ENCODE peak calls at places on chromosomes 7 and 10, in seven cellular contexts. R is foreskin fibroblast, L is left lung, A is colonic mucosa, U is kidney epithelial cell, K is neuronal stem cell, I is retinal pigment epithelial cell. B is an unnamed sample.

GRCh38 chr7:70505468-70505867 is 626.5 kb upstream of the GALNT17 start:
- DNase-seq in R (no peak), L (no peak), A (no peak), U (no peak), K (no peak), I (no peak), B (no peak)

GRCh38 chr7:105352018-105352612 is 36.6 kb downstream of the SRPK2 start:
- DNase-seq in R (peak; percentile 86), L (no peak), A (peak; percentile 65), U (peak; percentile 43), K (no peak), I (no peak), B (peak; percentile 95)

GRCh38 chr10:99694171-99694570 is 34.9 kb downstream of the ENTPD7 start:
- DNase-seq in R (peak; percentile 76), L (no peak), A (no peak), U (no peak), K (no peak), I (no peak), B (peak; percentile 78)

GRCh38 chr10:99172130-99172738 is 63.4 kb downstream of the HPSE2 start:
- DNase-seq in R (peak; percentile 82), L (no peak), A (peak; percentile 22), U (peak; percentile 5), K (peak; percentile 43), I (no peak), B (peak; percentile 74)

GRCh38 chr7:121085922-121086321 is 97.4 kb downstream of the CPED1 start:
- DNase-seq in R (peak; percentile 51), L (no peak), A (no peak), U (no peak), K (no peak), I (no peak), B (peak; percentile 56)

GRCh38 chr7:19051767-19052375 is 65.6 kb downstream of the TWIST1 start:
- DNase-seq in R (peak; percentile 62), L (no peak), A (peak; percentile 36), U (no peak), K (no peak), I (no peak), B (peak; percentile 30)

GRCh38 chr10:104580321-104580720 is 60.8 kb upstream of the SORCS3 start:
- DNase-seq in R (peak; percentile 76), L (no peak), A (no peak), U (no peak), K (no peak), I (no peak), B (peak; percentile 2)

GRCh38 chr7:27189560-27190283 is 4.7 kb upstream of the HOXA11 start:
- DNase-seq in R (peak; percentile 60), L (no peak), A (no peak), U (no peak), K (no peak), I (no peak), B (peak; percentile 71)

GRCh38 chr10:99595770-99596465 is 24.3 kb downstream of the SLC25A28 start:
- DNase-seq in R (no peak), L (no peak), A (no peak), U (no peak), K (peak; percentile 12), I (peak; percentile 7), B (no peak)

GRCh38 chr10:62653254-62653653 is 151.3 kb upstream of the ADO start:
- DNase-seq in R (no peak), L (no peak), A (no peak), U (no peak), K (no peak), I (no peak), B (no peak)

GRCh38 chr10:62650411-62650810 is 154.1 kb upstream of the ADO start:
- DNase-seq in R (no peak), L (no peak), A (no peak), U (no peak), K (no peak), I (no peak), B (no peak)

GRCh38 chr10:62651341-62651740 is 153.2 kb upstream of the ADO start:
- DNase-seq in R (peak; percentile 61), L (no peak), A (no peak), U (no peak), K (no peak), I (no peak), B (no peak)

GRCh38 chr10:62652114-62652513 is 152.4 kb upstream of the ADO start:
- DNase-seq in R (peak; percentile 74), L (no peak), A (no peak), U (no peak), K (no peak), I (no peak), B (no peak)

DNA sequence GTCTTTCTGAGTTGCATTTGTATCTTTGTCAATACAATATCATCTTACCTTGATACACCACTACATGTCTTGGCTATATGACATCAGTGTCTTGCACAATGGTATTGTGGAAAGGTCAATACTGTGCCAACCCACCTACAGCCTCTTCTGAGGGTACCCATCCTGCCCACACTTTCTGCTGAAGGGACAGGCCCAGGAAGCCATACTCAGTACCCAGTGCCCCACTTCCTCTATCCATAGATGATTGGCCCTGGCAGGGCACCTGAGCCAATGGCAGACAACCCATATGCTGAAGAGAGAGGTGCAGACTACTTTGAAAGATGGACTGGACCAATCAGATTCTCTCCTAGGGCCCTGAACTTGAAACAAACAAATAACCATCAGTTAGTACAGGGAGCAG is 152.0 kb upstream of the ADO start:
- DNase-seq in R (no peak), L (no peak), A (no peak), U (no peak), K (no peak), I (no peak), B (no peak)
- H3K4me3 ChIP-seq in R (no peak overlapping the region), L (no peak overlapping the region), A (no peak overlapping the region), U (no peak overlapping the region), K (no peak overlapping the region), I (no peak overlapping the region), B (no peak overlapping the region)

GRCh38 chr10:1197384-1197783 is 141.2 kb downstream of the WDR37 start:
- DNase-seq in R (no peak), L (no peak), A (no peak), U (no peak), K (no peak), I (no peak), B (no peak)

GRCh38 chr10:1198453-1199344 is 142.5 kb downstream of the WDR37 start:
- DNase-seq in R (no peak), L (no peak), A (peak; percentile 34), U (no peak), K (no peak), I (no peak), B (no peak)

GRCh38 chr10:1194161-1194560 is 138.0 kb downstream of the WDR37 start:
- DNase-seq in R (no peak), L (no peak), A (no peak), U (no peak), K (no peak), I (no peak), B (no peak)

GRCh38 chr10:1195828-1196227 is 139.6 kb downstream of the WDR37 start:
- DNase-seq in R (no peak), L (no peak), A (no peak), U (no peak), K (no peak), I (no peak), B (no peak)

GRCh38 chr10:1196656-1197055 is 140.5 kb downstream of the WDR37 start:
- DNase-seq in R (no peak), L (no peak), A (no peak), U (no peak), K (no peak), I (no peak), B (no peak)
- H3K4me3 ChIP-seq in R (no peak overlapping the region), L (no peak overlapping the region), A (no peak overlapping the region), U (no peak overlapping the region), K (no peak overlapping the region), I (no peak overlapping the region), B (no peak overlapping the region)

GRCh38 chr7:38310601-38311057 is 37.2 kb upstream of the TARP start:
- DNase-seq in R (peak; percentile 57), L (no peak), A (no peak), U (no peak), K (no peak), I (no peak), B (peak; percentile 54)
- H3K4me3 ChIP-seq in R (peak overlapping the region; percentile 36), L (peak overlapping the region; percentile 46), A (peak overlapping the region; percentile 42), U (no peak overlapping the region), K (no peak overlapping the region), I (peak overlapping the region; percentile 61), B (peak overlapping the region; percentile 49)

GRCh38 chr10:24843256-24843655 is 109.2 kb downstream of the PRTFDC1 start:
- DNase-seq in R (peak; percentile 24), L (no peak), A (no peak), U (no peak), K (no peak), I (no peak), B (peak; percentile 20)
- H3K4me3 ChIP-seq in R (no peak overlapping the region), L (no peak overlapping the region), A (no peak overlapping the region), U (no peak overlapping the region), K (no peak overlapping the region), I (no peak overlapping the region), B (no peak overlapping the region)

GRCh38 chr7:115359119-115359518 is 437.2 kb downstream of the MDFIC start:
- DNase-seq in R (no peak), L (no peak), A (no peak), U (no peak), K (no peak), I (no peak), B (no peak)
- H3K4me3 ChIP-seq in R (no peak overlapping the region), L (no peak overlapping the region), A (no peak overlapping the region), U (no peak overlapping the region), K (no peak overlapping the region), I (no peak overlapping the region), B (no peak overlapping the region)